ENCODE peak calls at places on chromosomes 3 and 15, in seven cellular contexts. P is activated CD8-positive, alpha-beta T cell treated with anti-CD3 and anti-CD28 coated beads, Interleukin-2, amount 10 ng/mL, durations not matched to agents 7 days and 5 days; Q is stimulated activated CD8-positive, alpha-beta memory T cell treated with anti-CD3 and anti-CD28 coated beads, Interleukin-4, amount 100 ng/mL, for 1 hour; E is stimulated activated naive CD8-positive, alpha-beta T cell treated with anti-CD3 and anti-CD28 coated beads, Interleukin-15, Interleukin-2, amounts not matched to agents 100 U/mL and 50 U/mL, for 24 hours; B is NAMALWA; K is GM03348; L is left kidney. W is an unnamed sample.

GRCh38 chr3:48661501-48662139 is 1.1 kb downstream of the CELSR3 start:
- DNase-seq in P (peak), Q (peak), E (peak), B (no peak), K (peak), L (peak), W (peak)

GRCh38 chr3:170267793-170268192 is 45.6 kb downstream of the PRKCI start:
- DNase-seq in P (no peak), Q (no peak), E (no peak), B (no peak), K (no peak), L (no peak), W (no peak)

GRCh38 chr3:131555456-131555855 is 52.7 kb upstream of the MRPL3 start:
- DNase-seq in P (no peak), Q (no peak), E (no peak), B (no peak), K (no peak), L (no peak), W (no peak)

GRCh38 chr3:177427096-177427495 is 229.8 kb upstream of the TBL1XR1 start:
- DNase-seq in P (peak), Q (no peak), E (peak), B (peak), K (no peak), L (no peak), W (peak)

GRCh38 chr3:123069021-123069381 is 2.2 kb downstream of the PDIA5 start:
- DNase-seq in P (no peak), Q (no peak), E (no peak), B (no peak), K (no peak), L (no peak), W (no peak)

GRCh38 chr3:152269423-152270144 is 855 bp downstream of the MBNL1 start:
- DNase-seq in P (peak), Q (peak), E (no peak), B (peak), K (peak), L (peak), W (peak)

GRCh38 chr15:60079210-60079609 is 75.1 kb downstream of the FOXB1 start:
- DNase-seq in P (no peak), Q (no peak), E (no peak), B (peak), K (no peak), L (peak), W (no peak)

GRCh38 chr3:66303556-66303955 is 82.8 kb downstream of the SLC25A26 start:
- DNase-seq in P (peak), Q (peak), E (peak), B (no peak), K (no peak), L (peak), W (no peak)

GRCh38 chr3:146133436-146133835 is 27.5 kb downstream of the PLOD2 start:
- DNase-seq in P (no peak), Q (no peak), E (no peak), B (no peak), K (no peak), L (no peak), W (no peak)

GRCh38 chr15:39922450-39923092 is 2.5 kb upstream of the GPR176 start:
- DNase-seq in P (no peak), Q (no peak), E (no peak), B (no peak), K (no peak), L (peak), W (no peak)

GRCh38 chr3:65342084-65342683 is 654.4 kb upstream of the ADAMTS9 start:
- DNase-seq in P (peak), Q (no peak), E (peak), B (peak), K (peak), L (peak), W (peak)

GRCh38 chr3:47856669-47857068 is 53.7 kb downstream of the DHX30 start:
- DNase-seq in P (no peak), Q (no peak), E (no peak), B (no peak), K (no peak), L (no peak), W (no peak)

GRCh38 chr3:57803647-57804081 is 47.6 kb downstream of the SLMAP start:
- DNase-seq in P (no peak), Q (no peak), E (no peak), B (no peak), K (peak), L (peak), W (no peak)

GRCh38 chr3:171824824-171825221 is 14.5 kb upstream of the PLD1 start:
- DNase-seq in P (no peak), Q (no peak), E (no peak), B (no peak), K (no peak), L (no peak), W (no peak)

GRCh38 chr15:56273724-56274123 is 30.0 kb upstream of the RFX7 start:
- DNase-seq in P (no peak), Q (no peak), E (no peak), B (no peak), K (no peak), L (no peak), W (no peak)

GRCh38 chr3:141845407-141846049 is 30.9 kb upstream of the ATP1B3 start:
- DNase-seq in P (peak), Q (no peak), E (peak), B (peak), K (no peak), L (no peak), W (peak)

GRCh38 chr15:80275946-80276345 is 23.9 kb upstream of the CTXND1 start:
- DNase-seq in P (no peak), Q (no peak), E (no peak), B (no peak), K (peak), L (no peak), W (no peak)

GRCh38 chr3:120682095-120682681 is at the start of gene HGD:
- DNase-seq in P (no peak), Q (no peak), E (no peak), B (no peak), K (no peak), L (peak), W (no peak)

GRCh38 chr15:44058126-44058525 is 136.9 kb downstream of the FRMD5 start:
- DNase-seq in P (no peak), Q (no peak), E (no peak), B (no peak), K (no peak), L (no peak), W (no peak)

GRCh38 chr15:96121521-96121920 is 209.0 kb upstream of the NR2F2 start:
- DNase-seq in P (no peak), Q (no peak), E (no peak), B (no peak), K (no peak), L (no peak), W (no peak)

GRCh38 chr15:80823120-80823519 is 44.0 kb downstream of the CEMIP start:
- DNase-seq in P (no peak), Q (no peak), E (no peak), B (peak), K (no peak), L (no peak), W (no peak)

GRCh38 chr3:131796558-131796957 is 238.3 kb downstream of the CPNE4 start:
- DNase-seq in P (no peak), Q (no peak), E (no peak), B (no peak), K (no peak), L (no peak), W (no peak)

GRCh38 chr15:26873846-26874245 is 7.0 kb downstream of the GABRA5 start:
- DNase-seq in P (no peak), Q (no peak), E (no peak), B (no peak), K (peak), L (no peak), W (no peak)

GRCh38 chr3:61847784-61848462 is 286.6 kb downstream of the PTPRG start:
- DNase-seq in P (no peak), Q (no peak), E (no peak), B (no peak), K (peak), L (no peak), W (no peak)

GRCh38 chr3:24154751-24155150 is 209.7 kb downstream of the NR1D2 start:
- DNase-seq in P (no peak), Q (no peak), E (no peak), B (no peak), K (no peak), L (no peak), W (no peak)

GRCh38 chr3:12574656-12575055 is 17.8 kb downstream of the MKRN2 start:
- DNase-seq in P (no peak), Q (no peak), E (no peak), B (no peak), K (no peak), L (no peak), W (no peak)

GRCh38 chr3:157445897-157446296 is 9.2 kb downstream of the PTX3 start:
- DNase-seq in P (no peak), Q (no peak), E (no peak), B (no peak), K (peak), L (no peak), W (no peak)

GRCh38 chr15:68113751-68114150 is 59.6 kb downstream of the PIAS1 start:
- DNase-seq in P (no peak), Q (no peak), E (no peak), B (no peak), K (no peak), L (no peak), W (no peak)

GRCh38 chr3:37862712-37863551 is 1.3 kb downstream of the CTDSPL start:
- DNase-seq in P (no peak), Q (no peak), E (no peak), B (no peak), K (peak), L (peak), W (no peak)

W was measured in OCI-LY7.